ENCODE peak calls at places on chromosomes 7 and 10, in seven cellular contexts. One of them, this sample, is unnamed.

GRCh38 chr10:84329094-84329611 is 764 bp downstream of the CCSER2 start:
- DNase-seq in NCI-H1417: peak; percentile 50
- DNase-seq in progenitor cell of endocrine pancreas: no peak
- DNase-seq in T1000: no peak
- DNase-seq in activated naive CD8-positive, alpha-beta T cell treated with anti-CD3 and anti-CD28 coated beads for 36 hours: peak; percentile 77
- DNase-seq in AG08396: peak; percentile 34
- DNase-seq in SW 1271: no peak
- DNase-seq in this sample: no peak

GRCh38 chr10:70578371-70578947 is 24.1 kb downstream of the PRF1 start:
- DNase-seq in NCI-H1417: no peak
- DNase-seq in progenitor cell of endocrine pancreas: no peak
- DNase-seq in T1000: no peak
- DNase-seq in activated naive CD8-positive, alpha-beta T cell treated with anti-CD3 and anti-CD28 coated beads for 36 hours: peak; percentile 76
- DNase-seq in AG08396: peak; percentile 40
- DNase-seq in SW 1271: no peak
- DNase-seq in this sample: no peak

GRCh38 chr10:49397036-49397999 is 1.4 kb upstream of the DRGX start:
- DNase-seq in NCI-H1417: peak; percentile 56
- DNase-seq in progenitor cell of endocrine pancreas: no peak
- DNase-seq in T1000: no peak
- DNase-seq in activated naive CD8-positive, alpha-beta T cell treated with anti-CD3 and anti-CD28 coated beads for 36 hours: no peak
- DNase-seq in AG08396: no peak
- DNase-seq in SW 1271: no peak
- DNase-seq in this sample: no peak

GRCh38 chr10:52443419-52444388 is 129.6 kb downstream of the DKK1 start:
- DNase-seq in NCI-H1417: no peak
- DNase-seq in progenitor cell of endocrine pancreas: no peak
- DNase-seq in T1000: peak; percentile 11
- DNase-seq in activated naive CD8-positive, alpha-beta T cell treated with anti-CD3 and anti-CD28 coated beads for 36 hours: no peak
- DNase-seq in AG08396: peak; percentile 17
- DNase-seq in SW 1271: no peak
- DNase-seq in this sample: no peak

GRCh38 chr10:79380125-79380917 is 33.1 kb downstream of the PPIF start:
- DNase-seq in NCI-H1417: peak; percentile 1
- DNase-seq in progenitor cell of endocrine pancreas: peak; percentile 8
- DNase-seq in T1000: no peak
- DNase-seq in activated naive CD8-positive, alpha-beta T cell treated with anti-CD3 and anti-CD28 coated beads for 36 hours: no peak
- DNase-seq in AG08396: peak; percentile 75
- DNase-seq in SW 1271: no peak
- DNase-seq in this sample: peak; percentile 92

GRCh38 chr7:129514683-129515082 is 12.4 kb downstream of the SMKR1 start:
- DNase-seq in NCI-H1417: no peak
- DNase-seq in progenitor cell of endocrine pancreas: no peak
- DNase-seq in T1000: peak; percentile 9
- DNase-seq in activated naive CD8-positive, alpha-beta T cell treated with anti-CD3 and anti-CD28 coated beads for 36 hours: no peak
- DNase-seq in AG08396: peak; percentile 51
- DNase-seq in SW 1271: no peak
- DNase-seq in this sample: no peak

GRCh38 chr7:77752016-77752415 is 46.2 kb downstream of the TMEM60 start:
- DNase-seq in NCI-H1417: no peak
- DNase-seq in progenitor cell of endocrine pancreas: no peak
- DNase-seq in T1000: no peak
- DNase-seq in activated naive CD8-positive, alpha-beta T cell treated with anti-CD3 and anti-CD28 coated beads for 36 hours: no peak
- DNase-seq in AG08396: no peak
- DNase-seq in SW 1271: no peak
- DNase-seq in this sample: no peak

GRCh38 chr10:20668985-20669384 is 228.1 kb downstream of the NEBL start:
- DNase-seq in NCI-H1417: no peak
- DNase-seq in progenitor cell of endocrine pancreas: no peak
- DNase-seq in T1000: no peak
- DNase-seq in activated naive CD8-positive, alpha-beta T cell treated with anti-CD3 and anti-CD28 coated beads for 36 hours: no peak
- DNase-seq in AG08396: no peak
- DNase-seq in SW 1271: no peak
- DNase-seq in this sample: no peak

GRCh38 chr10:565146-565545 is 124.3 kb downstream of the DIP2C start:
- DNase-seq in NCI-H1417: no peak
- DNase-seq in progenitor cell of endocrine pancreas: no peak
- DNase-seq in T1000: no peak
- DNase-seq in activated naive CD8-positive, alpha-beta T cell treated with anti-CD3 and anti-CD28 coated beads for 36 hours: no peak
- DNase-seq in AG08396: no peak
- DNase-seq in SW 1271: no peak
- DNase-seq in this sample: no peak

GRCh38 chr7:107078517-107078966 is 34.0 kb downstream of the PRKAR2B start:
- DNase-seq in NCI-H1417: peak; percentile 51
- DNase-seq in progenitor cell of endocrine pancreas: no peak
- DNase-seq in T1000: no peak
- DNase-seq in activated naive CD8-positive, alpha-beta T cell treated with anti-CD3 and anti-CD28 coated beads for 36 hours: no peak
- DNase-seq in AG08396: peak; percentile 33
- DNase-seq in SW 1271: no peak
- DNase-seq in this sample: no peak

GRCh38 chr10:22251751-22252285 is 34.0 kb upstream of the EBLN1 start:
- DNase-seq in NCI-H1417: peak; percentile 71
- DNase-seq in progenitor cell of endocrine pancreas: peak; percentile 20
- DNase-seq in T1000: no peak
- DNase-seq in activated naive CD8-positive, alpha-beta T cell treated with anti-CD3 and anti-CD28 coated beads for 36 hours: peak; percentile 64
- DNase-seq in AG08396: peak; percentile 61
- DNase-seq in SW 1271: no peak
- DNase-seq in this sample: peak; percentile 94

GRCh38 chr10:62183857-62184805 is 84.5 kb downstream of the RTKN2 start:
- DNase-seq in NCI-H1417: peak; percentile 1
- DNase-seq in progenitor cell of endocrine pancreas: no peak
- DNase-seq in T1000: no peak
- DNase-seq in activated naive CD8-positive, alpha-beta T cell treated with anti-CD3 and anti-CD28 coated beads for 36 hours: no peak
- DNase-seq in AG08396: no peak
- DNase-seq in SW 1271: no peak
- DNase-seq in this sample: no peak

GRCh38 chr7:64541438-64542359 is 21.2 kb downstream of the ZNF680 start:
- DNase-seq in NCI-H1417: no peak
- DNase-seq in progenitor cell of endocrine pancreas: no peak
- DNase-seq in T1000: peak; percentile 33
- DNase-seq in activated naive CD8-positive, alpha-beta T cell treated with anti-CD3 and anti-CD28 coated beads for 36 hours: peak; percentile 7
- DNase-seq in AG08396: peak; percentile 30
- DNase-seq in SW 1271: peak; percentile 30
- DNase-seq in this sample: no peak

GRCh38 chr7:102227371-102227770 is 59.3 kb upstream of the SH2B2 start:
- DNase-seq in NCI-H1417: no peak
- DNase-seq in progenitor cell of endocrine pancreas: no peak
- DNase-seq in T1000: no peak
- DNase-seq in activated naive CD8-positive, alpha-beta T cell treated with anti-CD3 and anti-CD28 coated beads for 36 hours: no peak
- DNase-seq in AG08396: no peak
- DNase-seq in SW 1271: no peak
- DNase-seq in this sample: no peak

GRCh38 chr10:104332243-104333036 is 5.8 kb downstream of the ITPRIP start:
- DNase-seq in NCI-H1417: no peak
- DNase-seq in progenitor cell of endocrine pancreas: no peak
- DNase-seq in T1000: no peak
- DNase-seq in activated naive CD8-positive, alpha-beta T cell treated with anti-CD3 and anti-CD28 coated beads for 36 hours: no peak
- DNase-seq in AG08396: no peak
- DNase-seq in SW 1271: no peak
- DNase-seq in this sample: no peak

GRCh38 chr7:33710608-33711007 is 194.7 kb upstream of the BMPER start:
- DNase-seq in NCI-H1417: no peak
- DNase-seq in progenitor cell of endocrine pancreas: no peak
- DNase-seq in T1000: no peak
- DNase-seq in activated naive CD8-positive, alpha-beta T cell treated with anti-CD3 and anti-CD28 coated beads for 36 hours: no peak
- DNase-seq in AG08396: no peak
- DNase-seq in SW 1271: no peak
- DNase-seq in this sample: no peak

GRCh38 chr10:27713906-27714305 is 31.7 kb downstream of the MKX start:
- DNase-seq in NCI-H1417: peak; percentile 4
- DNase-seq in progenitor cell of endocrine pancreas: no peak
- DNase-seq in T1000: no peak
- DNase-seq in activated naive CD8-positive, alpha-beta T cell treated with anti-CD3 and anti-CD28 coated beads for 36 hours: no peak
- DNase-seq in AG08396: peak; percentile 41
- DNase-seq in SW 1271: no peak
- DNase-seq in this sample: no peak

GRCh38 chr10:8444630-8445029 is 390.1 kb downstream of the GATA3 start:
- DNase-seq in NCI-H1417: no peak
- DNase-seq in progenitor cell of endocrine pancreas: no peak
- DNase-seq in T1000: no peak
- DNase-seq in activated naive CD8-positive, alpha-beta T cell treated with anti-CD3 and anti-CD28 coated beads for 36 hours: peak; percentile 27
- DNase-seq in AG08396: no peak
- DNase-seq in SW 1271: no peak
- DNase-seq in this sample: no peak

GRCh38 chr7:150334108-150334507 is 7.3 kb downstream of the RARRES2 start:
- DNase-seq in NCI-H1417: no peak
- DNase-seq in progenitor cell of endocrine pancreas: no peak
- DNase-seq in T1000: no peak
- DNase-seq in activated naive CD8-positive, alpha-beta T cell treated with anti-CD3 and anti-CD28 coated beads for 36 hours: no peak
- DNase-seq in AG08396: no peak
- DNase-seq in SW 1271: no peak
- DNase-seq in this sample: no peak

GRCh38 chr7:144452064-144452463 is 48.6 kb upstream of the NOBOX start:
- DNase-seq in NCI-H1417: no peak
- DNase-seq in progenitor cell of endocrine pancreas: no peak
- DNase-seq in T1000: no peak
- DNase-seq in activated naive CD8-positive, alpha-beta T cell treated with anti-CD3 and anti-CD28 coated beads for 36 hours: no peak
- DNase-seq in AG08396: no peak
- DNase-seq in SW 1271: no peak
- DNase-seq in this sample: no peak